ENCODE peak calls at places on chromosomes 4 and X, in eight cellular contexts. One of them, this sample, is unnamed.

GRCh38 chr4:37892641-37893040 is 1.8 kb downstream of the TBC1D1 start:
- DNase-seq in DMS153: no peak
- DNase-seq in WERI-Rb-1: no peak
- DNase-seq in MM.1S: peak; percentile 15
- DNase-seq in GM23338: no peak
- DNase-seq in stimulated activated CD8-positive, alpha-beta memory T cell treated with anti-CD3 and anti-CD28 coated beads, Interleukin-4, amount 100 ng/mL, for 24 hours: peak; percentile 25
- DNase-seq in PC-3: no peak
- DNase-seq in hippocampal formation: no peak
- DNase-seq in this sample: peak; percentile 44

GRCh38 chr4:39062094-39062493 is at the start of gene KLHL5:
- DNase-seq in DMS153: no peak
- DNase-seq in WERI-Rb-1: no peak
- DNase-seq in MM.1S: no peak
- DNase-seq in GM23338: peak; percentile 85
- DNase-seq in stimulated activated CD8-positive, alpha-beta memory T cell treated with anti-CD3 and anti-CD28 coated beads, Interleukin-4, amount 100 ng/mL, for 24 hours: no peak
- DNase-seq in PC-3: no peak
- DNase-seq in hippocampal formation: no peak
- DNase-seq in this sample: no peak

GRCh38 chr4:3531887-3532713 is at the start of gene LRPAP1:
- DNase-seq in DMS153: peak; percentile 35
- DNase-seq in WERI-Rb-1: peak; percentile 94
- DNase-seq in MM.1S: peak; percentile 91
- DNase-seq in GM23338: peak; percentile 94
- DNase-seq in stimulated activated CD8-positive, alpha-beta memory T cell treated with anti-CD3 and anti-CD28 coated beads, Interleukin-4, amount 100 ng/mL, for 24 hours: peak; percentile 90
- DNase-seq in PC-3: peak; percentile 80
- DNase-seq in hippocampal formation: peak; percentile 90
- DNase-seq in this sample: peak; percentile 79

GRCh38 chr4:31328921-31329320 is 608.8 kb downstream of the PCDH7 start:
- DNase-seq in DMS153: no peak
- DNase-seq in WERI-Rb-1: no peak
- DNase-seq in MM.1S: no peak
- DNase-seq in GM23338: no peak
- DNase-seq in stimulated activated CD8-positive, alpha-beta memory T cell treated with anti-CD3 and anti-CD28 coated beads, Interleukin-4, amount 100 ng/mL, for 24 hours: no peak
- DNase-seq in PC-3: no peak
- DNase-seq in hippocampal formation: peak; percentile 1
- DNase-seq in this sample: no peak

GRCh38 chr4:56681158-56681848 is at the start of gene HOPX:
- DNase-seq in DMS153: peak; percentile 11
- DNase-seq in WERI-Rb-1: no peak
- DNase-seq in MM.1S: peak; percentile 70
- DNase-seq in GM23338: no peak
- DNase-seq in stimulated activated CD8-positive, alpha-beta memory T cell treated with anti-CD3 and anti-CD28 coated beads, Interleukin-4, amount 100 ng/mL, for 24 hours: peak; percentile 55
- DNase-seq in PC-3: peak; percentile 86
- DNase-seq in hippocampal formation: no peak
- DNase-seq in this sample: no peak

GRCh38 chr4:165592386-165592785 is 213.6 kb downstream of the CPE start:
- DNase-seq in DMS153: no peak
- DNase-seq in WERI-Rb-1: no peak
- DNase-seq in MM.1S: no peak
- DNase-seq in GM23338: no peak
- DNase-seq in stimulated activated CD8-positive, alpha-beta memory T cell treated with anti-CD3 and anti-CD28 coated beads, Interleukin-4, amount 100 ng/mL, for 24 hours: no peak
- DNase-seq in PC-3: no peak
- DNase-seq in hippocampal formation: no peak
- DNase-seq in this sample: no peak

GRCh38 chrX:44012484-44013096 is 39.4 kb upstream of the NDP start:
- DNase-seq in DMS153: no peak
- DNase-seq in WERI-Rb-1: no peak
- DNase-seq in MM.1S: peak; percentile 50
- DNase-seq in GM23338: no peak
- DNase-seq in stimulated activated CD8-positive, alpha-beta memory T cell treated with anti-CD3 and anti-CD28 coated beads, Interleukin-4, amount 100 ng/mL, for 24 hours: peak; percentile 28
- DNase-seq in PC-3: peak; percentile 95
- DNase-seq in hippocampal formation: no peak
- DNase-seq in this sample: peak; percentile 2

GRCh38 chrX:22338740-22339139 is 66.0 kb downstream of the CBLL2 start:
- DNase-seq in DMS153: no peak
- DNase-seq in WERI-Rb-1: no peak
- DNase-seq in MM.1S: no peak
- DNase-seq in GM23338: peak; percentile 35
- DNase-seq in stimulated activated CD8-positive, alpha-beta memory T cell treated with anti-CD3 and anti-CD28 coated beads, Interleukin-4, amount 100 ng/mL, for 24 hours: no peak
- DNase-seq in PC-3: no peak
- DNase-seq in hippocampal formation: no peak
- DNase-seq in this sample: no peak

GRCh38 chr4:24742773-24743676 is 52.3 kb upstream of the SOD3 start:
- DNase-seq in DMS153: peak; percentile 25
- DNase-seq in WERI-Rb-1: no peak
- DNase-seq in MM.1S: no peak
- DNase-seq in GM23338: no peak
- DNase-seq in stimulated activated CD8-positive, alpha-beta memory T cell treated with anti-CD3 and anti-CD28 coated beads, Interleukin-4, amount 100 ng/mL, for 24 hours: no peak
- DNase-seq in PC-3: no peak
- DNase-seq in hippocampal formation: no peak
- DNase-seq in this sample: no peak

GRCh38 chr4:113499696-113500095 is 261.8 kb downstream of the CAMK2D start:
- DNase-seq in DMS153: no peak
- DNase-seq in WERI-Rb-1: no peak
- DNase-seq in MM.1S: no peak
- DNase-seq in GM23338: no peak
- DNase-seq in stimulated activated CD8-positive, alpha-beta memory T cell treated with anti-CD3 and anti-CD28 coated beads, Interleukin-4, amount 100 ng/mL, for 24 hours: no peak
- DNase-seq in PC-3: peak; percentile 47
- DNase-seq in hippocampal formation: no peak
- DNase-seq in this sample: no peak

GRCh38 chr4:183691897-183692296 is 32.8 kb downstream of the TRAPPC11 start:
- DNase-seq in DMS153: no peak
- DNase-seq in WERI-Rb-1: no peak
- DNase-seq in MM.1S: no peak
- DNase-seq in GM23338: no peak
- DNase-seq in stimulated activated CD8-positive, alpha-beta memory T cell treated with anti-CD3 and anti-CD28 coated beads, Interleukin-4, amount 100 ng/mL, for 24 hours: no peak
- DNase-seq in PC-3: no peak
- DNase-seq in hippocampal formation: no peak
- DNase-seq in this sample: no peak

GRCh38 chr4:76219299-76220055 is 5.9 kb upstream of the SCARB2 start:
- DNase-seq in DMS153: no peak
- DNase-seq in WERI-Rb-1: no peak
- DNase-seq in MM.1S: no peak
- DNase-seq in GM23338: no peak
- DNase-seq in stimulated activated CD8-positive, alpha-beta memory T cell treated with anti-CD3 and anti-CD28 coated beads, Interleukin-4, amount 100 ng/mL, for 24 hours: no peak
- DNase-seq in PC-3: peak; percentile 45
- DNase-seq in hippocampal formation: no peak
- DNase-seq in this sample: no peak

GRCh38 chr4:60201052-60201673 is 999.0 kb upstream of the ADGRL3 start:
- DNase-seq in DMS153: no peak
- DNase-seq in WERI-Rb-1: peak; percentile 47
- DNase-seq in MM.1S: peak; percentile 66
- DNase-seq in GM23338: peak; percentile 76
- DNase-seq in stimulated activated CD8-positive, alpha-beta memory T cell treated with anti-CD3 and anti-CD28 coated beads, Interleukin-4, amount 100 ng/mL, for 24 hours: no peak
- DNase-seq in PC-3: peak; percentile 82
- DNase-seq in hippocampal formation: peak; percentile 9
- DNase-seq in this sample: no peak

GRCh38 chrX:115949900-115950822 is 220.4 kb upstream of the AGTR2 start:
- DNase-seq in DMS153: peak; percentile 8
- DNase-seq in WERI-Rb-1: peak; percentile 95
- DNase-seq in MM.1S: no peak
- DNase-seq in GM23338: peak; percentile 46
- DNase-seq in stimulated activated CD8-positive, alpha-beta memory T cell treated with anti-CD3 and anti-CD28 coated beads, Interleukin-4, amount 100 ng/mL, for 24 hours: no peak
- DNase-seq in PC-3: peak; percentile 35
- DNase-seq in hippocampal formation: peak; percentile 45
- DNase-seq in this sample: no peak

GRCh38 chr4:174316954-174317353 is 33.2 kb downstream of the CEP44 start:
- DNase-seq in DMS153: no peak
- DNase-seq in WERI-Rb-1: no peak
- DNase-seq in MM.1S: no peak
- DNase-seq in GM23338: no peak
- DNase-seq in stimulated activated CD8-positive, alpha-beta memory T cell treated with anti-CD3 and anti-CD28 coated beads, Interleukin-4, amount 100 ng/mL, for 24 hours: no peak
- DNase-seq in PC-3: no peak
- DNase-seq in hippocampal formation: no peak
- DNase-seq in this sample: no peak

GRCh38 chr4:67725132-67725531 is 24.2 kb upstream of the UBA6 start:
- DNase-seq in DMS153: no peak
- DNase-seq in WERI-Rb-1: no peak
- DNase-seq in MM.1S: no peak
- DNase-seq in GM23338: no peak
- DNase-seq in stimulated activated CD8-positive, alpha-beta memory T cell treated with anti-CD3 and anti-CD28 coated beads, Interleukin-4, amount 100 ng/mL, for 24 hours: no peak
- DNase-seq in PC-3: peak; percentile 46
- DNase-seq in hippocampal formation: no peak
- DNase-seq in this sample: no peak

GRCh38 chr4:168694669-168695068 is 197.8 kb downstream of the PALLD start:
- DNase-seq in DMS153: no peak
- DNase-seq in WERI-Rb-1: no peak
- DNase-seq in MM.1S: no peak
- DNase-seq in GM23338: no peak
- DNase-seq in stimulated activated CD8-positive, alpha-beta memory T cell treated with anti-CD3 and anti-CD28 coated beads, Interleukin-4, amount 100 ng/mL, for 24 hours: no peak
- DNase-seq in PC-3: peak; percentile 58
- DNase-seq in hippocampal formation: no peak
- DNase-seq in this sample: no peak

GRCh38 chrX:18674417-18674787 is 2.5 kb upstream of the RS1 start:
- DNase-seq in DMS153: no peak
- DNase-seq in WERI-Rb-1: no peak
- DNase-seq in MM.1S: no peak
- DNase-seq in GM23338: peak; percentile 59
- DNase-seq in stimulated activated CD8-positive, alpha-beta memory T cell treated with anti-CD3 and anti-CD28 coated beads, Interleukin-4, amount 100 ng/mL, for 24 hours: no peak
- DNase-seq in PC-3: no peak
- DNase-seq in hippocampal formation: peak; percentile 19
- DNase-seq in this sample: no peak

GRCh38 chr4:177010421-177010820 is 217.7 kb upstream of the VEGFC start:
- DNase-seq in DMS153: no peak
- DNase-seq in WERI-Rb-1: no peak
- DNase-seq in MM.1S: no peak
- DNase-seq in GM23338: no peak
- DNase-seq in stimulated activated CD8-positive, alpha-beta memory T cell treated with anti-CD3 and anti-CD28 coated beads, Interleukin-4, amount 100 ng/mL, for 24 hours: no peak
- DNase-seq in PC-3: no peak
- DNase-seq in hippocampal formation: no peak
- DNase-seq in this sample: no peak

This sample was measured in NK-92 treated with Interleukin-12 subunit alpha and Interleukin-12 subunit beta, amount 100 ng/mL, for 24 hours.